ENCODE peak calls at places on chromosome 13, in four cellular contexts. M is psoas muscle, T is H9, N is RWPE1. J is an unnamed sample.

GRCh38 chr13:94661396-94661795 is 50.9 kb downstream of the SOX21 start:
- DNase-seq in M (no peak), T (no peak), N (no peak), J (no peak)

GRCh38 chr13:75869981-75870380 is 233.9 kb downstream of the LMO7 start:
- DNase-seq in M (no peak), T (no peak), N (no peak), J (no peak)

GRCh38 chr13:44759723-44760360 is 183.7 kb upstream of the TSC22D1 start:
- DNase-seq in M (peak; percentile 18), T (no peak), N (peak; percentile 26), J (no peak)

GRCh38 chr13:45060062-45060461 is 60.2 kb upstream of the GTF2F2 start:
- DNase-seq in M (no peak), T (no peak), N (no peak), J (no peak)

GRCh38 chr13:26909515-26909914 is 148.9 kb upstream of the GPR12 start:
- DNase-seq in M (no peak), T (no peak), N (no peak), J (no peak)

GRCh38 chr13:102536695-102537485 is 59.9 kb upstream of the TPP2 start:
- DNase-seq in M (no peak), T (no peak), N (no peak), J (no peak)

GRCh38 chr13:28494861-28495585 is at the start of gene FLT1:
- DNase-seq in M (peak; percentile 55), T (peak; percentile 82), N (no peak), J (peak; percentile 74)

GRCh38 chr13:43935878-43936277 is 56.2 kb downstream of the LACC1 start:
- DNase-seq in M (no peak), T (no peak), N (no peak), J (no peak)

GRCh38 chr13:112686364-112686763 is 3.5 kb upstream of the ATP11A start:
- DNase-seq in M (no peak), T (peak; percentile 22), N (no peak), J (no peak)

GRCh38 chr13:69809152-69809551 is 298.5 kb upstream of the ATXN8OS start:
- DNase-seq in M (no peak), T (no peak), N (no peak), J (no peak)

GRCh38 chr13:35781661-35782060 is 305.2 kb upstream of the MAB21L1 start:
- DNase-seq in M (no peak), T (no peak), N (no peak), J (no peak)

GRCh38 chr13:113848020-113848419 is 15.9 kb downstream of the GAS6 start:
- DNase-seq in M (no peak), T (peak; percentile 17), N (no peak), J (no peak)

GRCh38 chr13:100825551-100825950 is 151.0 kb upstream of the TMTC4 start:
- DNase-seq in M (no peak), T (no peak), N (no peak), J (no peak)

GRCh38 chr13:111555268-111555633 is 234.8 kb downstream of the TEX29 start:
- DNase-seq in M (no peak), T (no peak), N (no peak), J (no peak)

GRCh38 chr13:65907656-65908441 is 1322.3 kb downstream of the PCDH9 start:
- DNase-seq in M (no peak), T (no peak), N (no peak), J (no peak)

GRCh38 chr13:33383724-33384577 is 98.4 kb upstream of the STARD13 start:
- DNase-seq in M (no peak), T (no peak), N (no peak), J (no peak)
- TF ChIP-seq CTCF in M (no peak), T (no peak), N (no peak), J (no peak)

GRCh38 chr13:82829040-82829439 is 1053.2 kb downstream of the SLITRK1 start:
- DNase-seq in M (no peak), T (no peak), N (no peak), J (no peak)

GRCh38 chr13:82822935-82823334 is 1059.3 kb downstream of the SLITRK1 start:
- DNase-seq in M (no peak), T (no peak), N (no peak), J (no peak)

GRCh38 chr13:82827704-82828103 is 1054.6 kb downstream of the SLITRK1 start:
- DNase-seq in M (no peak), T (no peak), N (no peak), J (no peak)
- TF ChIP-seq CTCF in M (no peak), T (no peak), N (no peak), J (no peak)

GRCh38 chr13:51221674-51222509 is at the start of gene FAM124A:
- DNase-seq in M (peak; percentile 48), T (no peak), N (peak; percentile 22), J (peak; percentile 81)
- TF ChIP-seq CTCF in M (peak; percentile 55), T (peak; percentile 32), N (peak; percentile 83), J (peak; percentile 55)

DNA sequence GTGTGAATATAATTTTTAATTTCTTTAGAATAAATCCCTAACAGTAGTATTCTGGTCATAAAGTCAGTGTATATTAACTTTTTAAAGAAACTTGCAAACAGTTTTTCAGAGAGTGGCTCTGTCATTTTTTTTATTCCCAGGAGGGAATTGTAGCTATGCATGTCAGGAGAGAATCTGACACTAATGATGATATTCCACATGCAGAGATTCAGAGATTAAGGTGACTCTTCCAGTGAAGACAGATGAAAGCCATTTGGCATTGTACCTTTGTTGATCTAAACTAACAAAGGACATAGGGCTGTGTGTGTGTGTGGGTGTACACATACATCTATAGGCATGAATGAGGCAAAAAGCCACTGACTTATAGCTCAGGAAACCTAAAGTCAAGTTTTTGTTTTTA is 99.9 kb downstream of the TNFSF13B start:
- DNase-seq in M (no peak), T (no peak), N (no peak), J (no peak)
- TF ChIP-seq CTCF in M (no peak), T (no peak), N (no peak), J (no peak)

DNA sequence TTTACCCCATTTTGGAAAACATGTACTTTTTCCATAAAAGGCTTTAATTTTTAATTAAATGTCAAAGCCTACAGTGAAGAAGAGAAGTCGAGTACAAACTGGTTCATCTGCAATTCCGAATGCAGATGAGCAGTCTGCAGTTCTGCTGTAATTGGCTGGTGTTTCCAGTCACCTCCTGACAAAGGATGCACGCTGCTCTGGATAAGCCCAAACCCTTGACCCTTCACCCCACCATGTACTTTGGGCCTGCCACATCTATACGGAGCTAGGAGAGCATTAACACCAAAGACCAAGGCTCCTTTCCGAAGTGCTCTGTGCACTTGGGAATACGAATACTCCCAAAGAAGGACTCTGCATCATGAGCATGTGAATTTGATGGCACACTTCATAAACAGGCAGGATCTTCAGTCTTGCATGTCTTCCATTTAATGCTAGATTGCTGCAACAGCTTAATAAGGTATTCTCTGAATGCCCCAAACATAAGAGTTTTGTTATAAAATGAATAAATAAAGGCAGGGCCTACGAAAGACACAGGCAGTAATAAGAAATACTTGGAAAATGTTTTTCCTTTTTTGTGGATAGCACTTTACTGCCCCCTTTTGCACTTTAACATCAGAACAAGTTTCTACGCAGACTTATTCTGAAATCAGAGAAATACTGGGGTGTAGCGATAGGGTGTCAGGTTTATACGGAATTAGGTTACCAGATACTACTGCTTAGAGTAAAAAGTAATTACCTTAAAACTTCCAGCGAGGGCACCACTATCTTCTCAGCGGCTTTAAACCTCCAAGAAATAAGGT is 15.1 kb downstream of the EFNB2 start:
- DNase-seq in M (no peak), T (no peak), N (no peak), J (no peak)
- TF ChIP-seq CTCF in M (peak; percentile 35), T (peak; percentile 54), N (no peak), J (no peak)

GRCh38 chr13:30148171-30148754 is 159.1 kb downstream of the KATNAL1 start:
- DNase-seq in M (no peak), T (no peak), N (no peak), J (no peak)
- TF ChIP-seq CTCF in M (no peak), T (no peak), N (no peak), J (no peak)

DNA sequence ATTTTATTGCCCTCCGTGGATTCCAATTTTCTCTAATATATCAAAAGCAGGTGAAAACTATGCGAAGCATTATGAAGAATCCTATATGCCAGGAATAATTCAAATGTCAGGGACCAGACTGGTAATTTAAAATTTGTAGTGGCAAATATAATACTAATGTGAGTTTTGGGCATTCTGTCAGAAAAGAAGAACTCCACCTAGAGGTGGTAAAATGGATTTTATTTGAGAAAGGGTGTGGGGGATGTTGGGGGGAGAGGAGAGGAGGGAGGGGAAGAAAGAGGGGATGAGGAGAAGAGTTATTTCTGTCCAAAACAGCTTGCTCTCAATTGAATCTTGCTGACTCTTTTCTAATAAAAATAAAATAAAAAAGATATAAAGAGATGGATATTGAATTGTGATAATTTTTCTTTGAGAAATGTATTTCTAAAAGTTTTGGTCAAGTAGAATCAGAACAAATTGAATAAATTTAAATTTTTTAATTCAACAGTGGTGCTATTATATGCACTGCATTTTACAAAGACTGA is 929.3 kb upstream of the SLITRK5 start:
- DNase-seq in M (no peak), T (no peak), N (no peak), J (no peak)
- TF ChIP-seq CTCF in M (no peak), T (peak; percentile 51), N (no peak), J (peak; percentile 22)